ENCODE peak calls at places on chromosomes 5 and 9, in four cellular contexts. One of them, this sample, is unnamed.

GRCh38 chr5:9833871-9834270 is 203.7 kb upstream of the TAS2R1 start:
- DNase-seq in cardiac muscle cell: no peak
- DNase-seq in natural killer cell: no peak
- DNase-seq in A549: no peak
- DNase-seq in this sample: no peak

GRCh38 chr5:131511934-131512333 is 123.1 kb downstream of the RAPGEF6 start:
- DNase-seq in cardiac muscle cell: no peak
- DNase-seq in natural killer cell: no peak
- DNase-seq in A549: no peak
- DNase-seq in this sample: no peak

GRCh38 chr9:83458530-83458929 is 79.7 kb downstream of the FRMD3 start:
- DNase-seq in cardiac muscle cell: no peak
- DNase-seq in natural killer cell: no peak
- DNase-seq in A549: no peak
- DNase-seq in this sample: no peak

GRCh38 chr9:34961574-34962480 is 3.7 kb downstream of the PHF24 start:
- DNase-seq in cardiac muscle cell: no peak
- DNase-seq in natural killer cell: no peak
- DNase-seq in A549: peak
- DNase-seq in this sample: no peak

GRCh38 chr5:167513383-167513782 is 778.1 kb upstream of the WWC1 start:
- DNase-seq in cardiac muscle cell: peak
- DNase-seq in natural killer cell: no peak
- DNase-seq in A549: no peak
- DNase-seq in this sample: no peak

GRCh38 chr9:96674914-96675538 is 19.9 kb upstream of the PRXL2C start:
- DNase-seq in cardiac muscle cell: no peak
- DNase-seq in natural killer cell: no peak
- DNase-seq in A549: peak
- DNase-seq in this sample: no peak

GRCh38 chr5:10536511-10536910 is 27.4 kb upstream of the ANKRD33B start:
- DNase-seq in cardiac muscle cell: peak
- DNase-seq in natural killer cell: no peak
- DNase-seq in A549: no peak
- DNase-seq in this sample: no peak

GRCh38 chr5:150181035-150181434 is 8.8 kb upstream of the SLC6A7 start:
- DNase-seq in cardiac muscle cell: no peak
- DNase-seq in natural killer cell: no peak
- DNase-seq in A549: no peak
- DNase-seq in this sample: no peak

GRCh38 chr9:88106492-88106891 is 31.8 kb downstream of the SPATA31C2 start:
- DNase-seq in cardiac muscle cell: no peak
- DNase-seq in natural killer cell: no peak
- DNase-seq in A549: peak
- DNase-seq in this sample: no peak

GRCh38 chr5:138082033-138082432 is 1.8 kb upstream of the WNT8A start:
- DNase-seq in cardiac muscle cell: no peak
- DNase-seq in natural killer cell: no peak
- DNase-seq in A549: no peak
- DNase-seq in this sample: no peak
- TF ChIP-seq CTCF in cardiac muscle cell: no peak
- TF ChIP-seq CTCF in natural killer cell: no peak
- TF ChIP-seq CTCF in A549: no peak
- TF ChIP-seq CTCF in this sample: no peak

GRCh38 chr9:4740623-4741364 is at the start of gene AK3:
- DNase-seq in cardiac muscle cell: peak
- DNase-seq in natural killer cell: peak
- DNase-seq in A549: peak
- DNase-seq in this sample: peak
- TF ChIP-seq CTCF in cardiac muscle cell: peak
- TF ChIP-seq CTCF in natural killer cell: no peak
- TF ChIP-seq CTCF in A549: peak
- TF ChIP-seq CTCF in this sample: no peak

DNA sequence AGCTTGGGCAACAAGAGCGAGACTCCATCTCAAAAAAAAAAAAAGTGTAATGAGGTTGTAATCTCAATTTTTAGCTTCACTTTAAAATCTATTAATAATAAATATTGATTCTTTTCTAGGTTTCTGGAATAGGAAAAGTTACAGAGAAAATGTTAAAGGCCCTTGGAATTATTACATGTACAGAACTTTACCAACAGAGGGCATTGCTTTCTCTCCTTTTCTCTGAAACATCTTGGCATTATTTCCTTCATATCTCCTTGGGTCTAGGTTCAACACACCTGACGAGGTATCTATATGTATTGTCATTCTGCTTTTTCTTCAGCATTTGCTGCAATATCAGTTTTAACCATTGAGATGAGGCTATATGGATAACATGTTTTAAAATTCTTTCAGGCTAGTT is 26.6 kb upstream of the ANKDD1B start:
- DNase-seq in cardiac muscle cell: no peak
- DNase-seq in natural killer cell: no peak
- DNase-seq in A549: no peak
- DNase-seq in this sample: no peak
- TF ChIP-seq CTCF in cardiac muscle cell: peak
- TF ChIP-seq CTCF in natural killer cell: no peak
- TF ChIP-seq CTCF in A549: peak
- TF ChIP-seq CTCF in this sample: no peak

GRCh38 chr9:136372561-136373299 is 739 bp downstream of the CARD9 start:
- DNase-seq in cardiac muscle cell: peak
- DNase-seq in natural killer cell: no peak
- DNase-seq in A549: peak
- DNase-seq in this sample: peak
- TF ChIP-seq CTCF in cardiac muscle cell: peak
- TF ChIP-seq CTCF in natural killer cell: no peak
- TF ChIP-seq CTCF in A549: no peak
- TF ChIP-seq CTCF in this sample: no peak

DNA sequence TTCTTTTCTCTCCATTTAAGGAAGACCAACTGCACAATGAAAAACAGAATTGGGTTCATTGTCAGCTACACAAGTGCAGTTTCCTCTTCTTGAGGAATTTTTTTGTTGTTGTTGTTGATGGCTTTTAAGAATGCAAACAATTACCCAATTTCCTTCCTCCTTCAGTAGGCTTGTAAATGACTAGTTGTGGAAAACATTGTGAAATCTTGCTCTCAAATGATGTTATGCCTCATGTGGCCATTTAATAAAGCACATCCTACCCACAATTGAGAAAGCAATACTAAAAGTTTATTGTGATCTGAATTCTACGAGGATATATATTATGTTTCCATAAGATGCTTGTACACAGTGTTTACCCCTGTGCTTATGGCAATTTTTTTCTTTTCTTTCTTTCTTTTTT is 171.6 kb downstream of the FAM174A start:
- DNase-seq in cardiac muscle cell: no peak
- DNase-seq in natural killer cell: no peak
- DNase-seq in A549: peak
- DNase-seq in this sample: no peak
- TF ChIP-seq CTCF in cardiac muscle cell: peak
- TF ChIP-seq CTCF in natural killer cell: peak
- TF ChIP-seq CTCF in A549: no peak
- TF ChIP-seq CTCF in this sample: peak

GRCh38 chr5:153860482-153860881 is 178.2 kb downstream of the FAM114A2 start:
- DNase-seq in cardiac muscle cell: no peak
- DNase-seq in natural killer cell: no peak
- DNase-seq in A549: no peak
- DNase-seq in this sample: no peak

GRCh38 chr5:153866176-153866575 is 172.5 kb downstream of the FAM114A2 start:
- DNase-seq in cardiac muscle cell: no peak
- DNase-seq in natural killer cell: no peak
- DNase-seq in A549: no peak
- DNase-seq in this sample: no peak

DNA sequence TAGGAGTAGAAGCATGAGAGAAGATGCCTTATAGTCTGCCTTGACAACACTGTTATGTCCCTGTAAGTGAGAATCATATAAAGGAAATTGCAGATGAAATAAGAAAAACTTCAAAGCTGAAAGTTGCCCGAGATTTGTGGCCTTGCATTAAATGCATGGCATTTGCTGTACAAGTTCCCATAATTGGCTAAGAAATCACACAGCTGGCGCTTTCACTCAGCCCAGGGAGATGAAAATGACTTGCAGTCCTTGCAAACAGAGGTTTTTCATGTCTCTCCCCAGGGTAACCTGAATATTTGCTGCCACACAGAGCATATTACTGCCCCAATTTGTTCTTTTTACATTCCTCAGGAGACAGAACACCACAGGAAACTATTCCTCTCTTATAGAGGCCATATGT is 174.8 kb downstream of the FAM114A2 start:
- DNase-seq in cardiac muscle cell: no peak
- DNase-seq in natural killer cell: no peak
- DNase-seq in A549: no peak
- DNase-seq in this sample: no peak
- TF ChIP-seq CTCF in cardiac muscle cell: no peak
- TF ChIP-seq CTCF in natural killer cell: no peak
- TF ChIP-seq CTCF in A549: no peak
- TF ChIP-seq CTCF in this sample: no peak

GRCh38 chr9:107141967-107142366 is 141.1 kb upstream of the RAD23B start:
- DNase-seq in cardiac muscle cell: no peak
- DNase-seq in natural killer cell: no peak
- DNase-seq in A549: peak
- DNase-seq in this sample: no peak
- TF ChIP-seq CTCF in cardiac muscle cell: peak
- TF ChIP-seq CTCF in natural killer cell: no peak
- TF ChIP-seq CTCF in A549: peak
- TF ChIP-seq CTCF in this sample: no peak